ENCODE peak calls at places on chromosomes 2 and 18, in seven cellular contexts. Z is A549, B is NCI-H510A treated with DMSO at 0.1 percent for 48 hours, I is progenitor cell of endocrine pancreas, U is fibroblast of mammary gland, C is kidney glomerular epithelial cell, K is upper lobe of right lung. A is an unnamed sample.
A peak's percentile ranks its signal among the peaks of the same experiment; 100 is the strongest.

GRCh38 chr2:168246483-168247340 is 683 bp downstream of the STK39 start:
- DNase-seq in U (peak; percentile 58), Z (peak; percentile 68), B (peak; percentile 23), C (peak; percentile 42), I (peak; percentile 54), K (peak; percentile 91), A (peak; percentile 76)

GRCh38 chr2:159054032-159054334 is 85.5 kb downstream of the TANC1 start:
- DNase-seq in K (no peak), I (no peak), C (no peak), U (no peak), B (no peak), Z (no peak), A (no peak)

GRCh38 chr2:158402665-158403064 is 53.9 kb downstream of the CCDC148 start:
- DNase-seq in I (no peak), C (no peak), Z (no peak), K (no peak), B (no peak), U (no peak), A (no peak)

GRCh38 chr2:74525717-74526648 is at the start of gene DQX1:
- DNase-seq in I (no peak), Z (peak; percentile 77), U (peak; percentile 52), B (no peak), C (no peak), K (no peak), A (peak; percentile 20)

GRCh38 chr2:71697106-71698010 is 244.0 kb downstream of the DYSF start:
- DNase-seq in K (peak; percentile 44), I (no peak), C (no peak), Z (no peak), U (no peak), B (no peak), A (no peak)

GRCh38 chr2:211351998-211352397 is 795.6 kb downstream of the CPS1 start:
- DNase-seq in C (no peak), K (no peak), Z (no peak), I (no peak), U (no peak), B (no peak), A (peak; percentile 60)

GRCh38 chr2:9273496-9273895 is 66.9 kb downstream of the ASAP2 start:
- DNase-seq in I (no peak), Z (no peak), K (no peak), C (no peak), B (no peak), U (peak; percentile 45), A (no peak)

GRCh38 chr2:8514748-8515389 is 167.0 kb upstream of the ID2 start:
- DNase-seq in C (no peak), U (no peak), B (no peak), Z (no peak), K (no peak), I (no peak), A (no peak)

GRCh38 chr2:46098606-46099005 is 198.6 kb upstream of the EPAS1 start:
- DNase-seq in C (peak; percentile 41), U (peak; percentile 84), K (no peak), B (no peak), Z (peak; percentile 80), I (no peak), A (peak; percentile 27)

GRCh38 chr2:205086689-205087088 is 541.4 kb downstream of the PARD3B start:
- DNase-seq in I (no peak), C (no peak), U (peak; percentile 60), K (no peak), Z (no peak), B (no peak), A (no peak)

GRCh38 chr2:232139171-232139594 is 177.7 kb downstream of the DIS3L2 start:
- DNase-seq in U (no peak), I (no peak), C (no peak), Z (no peak), K (no peak), B (no peak), A (no peak)

GRCh38 chr2:181621779-181622490 is 35.0 kb downstream of the CERKL start:
- DNase-seq in C (no peak), B (no peak), I (no peak), K (no peak), Z (no peak), U (no peak), A (no peak)

GRCh38 chr2:219514196-219514761 is at the start of gene ASIC4:
- DNase-seq in Z (no peak), U (no peak), I (no peak), C (no peak), B (no peak), K (no peak), A (no peak)

GRCh38 chr2:99571609-99572344 is 82.0 kb upstream of the REV1 start:
- DNase-seq in I (no peak), U (no peak), C (no peak), B (peak; percentile 85), Z (no peak), K (no peak), A (no peak)

GRCh38 chr2:154720642-154721041 is 22.1 kb downstream of the KCNJ3 start:
- DNase-seq in I (no peak), U (peak; percentile 24), Z (no peak), B (no peak), K (no peak), C (no peak), A (no peak)

GRCh38 chr2:136136921-136137320 is 19.0 kb upstream of the CXCR4 start:
- DNase-seq in U (no peak), K (no peak), B (peak; percentile 83), Z (no peak), C (no peak), I (no peak), A (no peak)

GRCh38 chr2:40177366-40177765 is 274.5 kb downstream of the SLC8A1 start:
- DNase-seq in K (no peak), U (no peak), C (no peak), Z (no peak), B (no peak), I (no peak), A (no peak)

GRCh38 chr2:62320657-62321357 is 124.9 kb downstream of the B3GNT2 start:
- DNase-seq in I (no peak), C (no peak), K (no peak), U (no peak), Z (no peak), B (no peak), A (no peak)

GRCh38 chr2:15302154-15302553 is 259.0 kb downstream of the NBAS start:
- DNase-seq in B (no peak), U (peak; percentile 93), I (no peak), Z (no peak), K (no peak), C (no peak), A (no peak)

GRCh38 chr2:24421668-24422067 is 61.3 kb upstream of the ITSN2 start:
- DNase-seq in I (peak; percentile 34), C (peak; percentile 18), B (peak; percentile 13), Z (peak; percentile 66), U (peak; percentile 58), K (no peak), A (peak; percentile 71)

GRCh38 chr2:137023205-137023604 is 257.9 kb downstream of the THSD7B start:
- DNase-seq in I (no peak), B (no peak), K (no peak), Z (no peak), C (no peak), U (no peak), A (no peak)

GRCh38 chr2:2875296-2875695 is 502.3 kb downstream of the EIPR1 start:
- DNase-seq in I (no peak), K (no peak), B (no peak), U (no peak), C (no peak), Z (no peak), A (no peak)

GRCh38 chr2:109046925-109047508 is 58.0 kb upstream of the EDAR start:
- DNase-seq in I (no peak), C (no peak), K (no peak), B (no peak), U (no peak), Z (peak; percentile 31), A (no peak)

GRCh38 chr2:96869824-96870630 is at the start of gene SEMA4C:
- DNase-seq in Z (peak; percentile 32), C (no peak), I (peak; percentile 48), B (peak; percentile 64), K (peak; percentile 84), U (no peak), A (peak; percentile 45)

GRCh38 chr18:53551868-53552426 is 672.5 kb downstream of the MBD2 start:
- DNase-seq in I (no peak), Z (no peak), C (peak; percentile 14), K (no peak), B (no peak), U (no peak), A (no peak)

A was measured in ACHN.